ENCODE peak calls at places on chromosomes 5 and 9, in four cellular contexts. N, W, M and Q are unnamed samples.

GRCh38 chr5:74179701-74180100 is 460.8 kb downstream of the ENC1 start:
- DNase-seq in N (no peak), W (no peak), M (no peak), Q (no peak)

GRCh38 chr5:159187674-159188164 is 21.6 kb downstream of the RNF145 start:
- DNase-seq in N (no peak), W (no peak), M (no peak), Q (no peak)

GRCh38 chr5:429453-430188 is 13.4 kb upstream of the EXOC3 start:
- DNase-seq in N (no peak), W (no peak), M (no peak), Q (no peak)

GRCh38 chr5:92554447-92555085 is 1026.5 kb downstream of the NR2F1-AS1 start:
- DNase-seq in N (no peak), W (no peak), M (no peak), Q (no peak)

GRCh38 chr9:82332774-82333152 is 344.2 kb downstream of the SPATA31D1 start:
- DNase-seq in N (peak), W (no peak), M (no peak), Q (no peak)

GRCh38 chr9:130042406-130042930 is 521 bp downstream of the FNBP1 start:
- DNase-seq in N (no peak), W (no peak), M (no peak), Q (peak)

GRCh38 chr5:77926337-77926736 is 150.2 kb upstream of the TBCA start:
- DNase-seq in N (no peak), W (no peak), M (no peak), Q (no peak)

GRCh38 chr5:109643951-109644350 is 45.8 kb upstream of the MAN2A1 start:
- DNase-seq in N (no peak), W (no peak), M (no peak), Q (no peak)

GRCh38 chr5:56816546-56817081 is 1.3 kb downstream of the MAP3K1 start:
- DNase-seq in N (peak), W (peak), M (no peak), Q (peak)

GRCh38 chr5:150627731-150628545 is 12.5 kb upstream of the SYNPO start:
- DNase-seq in N (no peak), W (no peak), M (no peak), Q (no peak)

GRCh38 chr9:21836437-21837161 is 34.2 kb downstream of the MTAP start:
- DNase-seq in N (no peak), W (peak), M (no peak), Q (no peak)

GRCh38 chr9:129996161-129996849 is 46.7 kb downstream of the FNBP1 start:
- DNase-seq in N (no peak), W (no peak), M (no peak), Q (no peak)

GRCh38 chr9:93659044-93659836 is 82.9 kb downstream of the PHF2 start:
- DNase-seq in N (no peak), W (no peak), M (no peak), Q (no peak)

GRCh38 chr5:54624671-54625583 is 107.4 kb downstream of the SNX18 start:
- DNase-seq in N (no peak), W (no peak), M (no peak), Q (no peak)

GRCh38 chr9:15033316-15033715 is 123.1 kb upstream of the FREM1 start:
- DNase-seq in N (no peak), W (no peak), M (no peak), Q (no peak)

GRCh38 chr9:1972672-1973071 is 42.5 kb upstream of the SMARCA2 start:
- DNase-seq in N (no peak), W (no peak), M (no peak), Q (no peak)

GRCh38 chr9:68949271-68950000 is 64.5 kb downstream of the PRKACG start:
- DNase-seq in N (no peak), W (no peak), M (peak), Q (no peak)

GRCh38 chr5:180289433-180289832 is 2.5 kb downstream of the MAPK9 start:
- DNase-seq in N (no peak), W (no peak), M (no peak), Q (no peak)

GRCh38 chr9:38000332-38000731 is 68.7 kb downstream of the SHB start:
- DNase-seq in N (no peak), W (no peak), M (no peak), Q (peak)

GRCh38 chr5:111551569-111552275 is 39.4 kb upstream of the STARD4 start:
- DNase-seq in N (no peak), W (no peak), M (no peak), Q (no peak)

GRCh38 chr9:106970219-106970975 is 107.4 kb downstream of the ZNF462 start:
- DNase-seq in N (no peak), W (no peak), M (no peak), Q (no peak)

GRCh38 chr9:117704597-117704996 is 394 bp downstream of the TLR4 start:
- DNase-seq in N (no peak), W (no peak), M (no peak), Q (no peak)
- TF ChIP-seq CHD2 in N (no peak), W (no peak), M (no peak), Q (no peak)

GRCh38 chr5:170623576-170624181 is 119.9 kb downstream of the KCNIP1 start:
- DNase-seq in N (peak), W (peak), M (no peak), Q (peak)
- TF ChIP-seq JUNB in N (no peak), W (no peak), M (no peak), Q (no peak)

GRCh38 chr5:79236970-79237734 is 1.2 kb downstream of the JMY start:
- DNase-seq in N (peak), W (peak), M (no peak), Q (peak)
- TF ChIP-seq CHD2 in N (no peak), W (no peak), M (no peak), Q (no peak)

DNA sequence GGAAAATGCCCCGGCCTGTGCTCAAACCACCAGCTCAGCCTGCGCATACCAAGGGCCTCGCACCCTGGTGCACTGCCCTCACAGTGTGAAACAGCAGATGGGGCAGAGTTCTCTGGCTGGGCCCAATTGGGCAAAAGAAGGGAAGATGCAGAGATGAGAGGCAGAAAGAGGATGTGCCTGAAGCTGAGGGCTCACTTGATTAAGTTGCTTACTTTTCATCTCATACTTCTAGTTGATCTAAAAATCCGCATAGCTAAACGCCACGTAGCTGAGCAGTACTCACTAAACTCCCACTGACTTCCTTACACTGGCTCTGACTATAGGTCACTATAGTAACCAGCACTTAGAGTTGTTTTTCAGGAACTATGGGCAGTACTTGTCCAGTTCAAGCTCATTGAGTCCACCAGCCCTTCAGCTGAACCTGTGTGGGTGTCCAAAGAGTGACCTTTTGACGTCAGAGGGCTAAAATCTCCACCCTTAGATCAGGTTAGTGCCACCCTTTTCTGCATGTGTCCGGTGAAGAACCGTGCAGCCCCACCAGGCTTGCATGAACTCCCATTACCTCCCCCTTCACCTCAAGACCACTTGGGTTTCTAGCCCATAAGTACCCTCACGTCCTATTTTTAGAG is 215.2 kb downstream of the AUH start:
- DNase-seq in N (no peak), W (no peak), M (no peak), Q (no peak)
- TF ChIP-seq JUNB in N (no peak), W (no peak), M (no peak), Q (no peak)

DNA sequence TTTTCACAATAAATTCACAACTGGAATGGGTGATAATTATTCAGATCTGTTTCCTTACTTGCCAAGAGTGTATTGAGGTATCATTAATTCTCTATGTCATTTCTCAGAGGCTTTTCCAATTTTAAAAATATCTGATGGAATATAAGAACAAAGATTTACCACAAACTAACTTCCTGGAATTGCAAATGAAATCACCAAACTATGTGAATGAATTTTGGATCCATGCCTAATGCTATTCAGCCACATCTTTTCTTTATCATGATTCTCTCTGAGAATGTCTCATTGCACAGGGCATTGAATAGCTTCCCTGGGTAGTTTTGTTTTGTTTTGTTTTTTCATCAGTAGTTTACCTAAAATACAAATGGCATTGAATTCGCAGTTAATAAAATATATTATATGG is 146.9 kb upstream of the FBN2 start:
- DNase-seq in N (no peak), W (no peak), M (no peak), Q (no peak)
- TF ChIP-seq CHD2 in N (no peak), W (no peak), M (no peak), Q (no peak)

GRCh38 chr5:66440202-66440680 is 156.0 kb upstream of the MAST4 start:
- DNase-seq in N (no peak), W (no peak), M (no peak), Q (no peak)

GRCh38 chr5:66436721-66437120 is 159.5 kb upstream of the MAST4 start:
- DNase-seq in N (peak), W (peak), M (no peak), Q (no peak)
- TF ChIP-seq JUNB in N (no peak), W (no peak), M (no peak), Q (no peak)

DNA sequence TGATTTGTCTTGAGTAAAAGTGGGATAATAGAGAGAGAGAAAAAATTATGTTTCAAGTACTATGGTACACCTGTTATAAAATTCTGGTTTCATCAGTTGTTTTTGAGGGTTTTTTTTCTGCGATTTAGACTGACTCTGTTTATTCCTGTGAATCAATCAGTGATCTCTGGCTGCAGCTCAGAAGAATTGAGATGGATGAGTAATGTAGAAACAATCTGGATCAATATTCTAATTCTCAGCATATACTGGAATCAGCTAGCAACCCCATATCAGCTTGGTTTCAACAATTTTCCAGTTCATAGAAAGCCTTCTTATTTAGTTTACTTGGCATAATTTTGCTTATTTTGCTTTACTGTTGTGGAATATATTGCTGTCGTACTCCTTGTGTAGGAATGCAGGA is 43.0 kb downstream of the SHC3 start:
- DNase-seq in N (no peak), W (no peak), M (no peak), Q (no peak)
- TF ChIP-seq CHD2 in N (no peak), W (no peak), M (no peak), Q (no peak)